ENCODE peak calls at places on chromosome 3, in five cellular contexts. B is endodermal cell; U is EL; C is stimulated activated CD8-positive, alpha-beta memory T cell treated with anti-CD3 and anti-CD28 coated beads, Interleukin-7, amount 100 ng/mL, for 24 hours; H is Ammon's horn. F is an unnamed sample.

GRCh38 chr3:145704020-145704419 is 457.0 kb downstream of the PLOD2 start:
- DNase-seq in B (no peak), U (peak), C (no peak), H (no peak), F (peak)

GRCh38 chr3:143771258-143771657 is 77.0 kb downstream of the SLC9A9 start:
- DNase-seq in B (no peak), U (no peak), C (no peak), H (no peak), F (no peak)

GRCh38 chr3:66418432-66419052 is 82.3 kb downstream of the LRIG1 start:
- DNase-seq in B (no peak), U (no peak), C (no peak), H (peak), F (peak)

GRCh38 chr3:43286115-43286885 is at the start of gene SNRK:
- DNase-seq in B (peak), U (peak), C (peak), H (peak), F (peak)

GRCh38 chr3:11349466-11349865 is 77.3 kb downstream of the ATG7 start:
- DNase-seq in B (no peak), U (peak), C (no peak), H (no peak), F (no peak)

GRCh38 chr3:141878812-141879211 is 2.4 kb downstream of the ATP1B3 start:
- DNase-seq in B (no peak), U (peak), C (no peak), H (no peak), F (no peak)

GRCh38 chr3:114363554-114364202 is 69.8 kb downstream of the TIGIT start:
- DNase-seq in B (no peak), U (peak), C (no peak), H (peak), F (no peak)

GRCh38 chr3:135491478-135491877 is 474.1 kb upstream of the PPP2R3A start:
- DNase-seq in B (peak), U (no peak), C (no peak), H (no peak), F (peak)

GRCh38 chr3:134655706-134656105 is 4.9 kb upstream of the KY start:
- DNase-seq in B (peak), U (no peak), C (no peak), H (no peak), F (no peak)

GRCh38 chr3:105233056-105233455 is 133.7 kb upstream of the ALCAM start:
- DNase-seq in B (no peak), U (peak), C (no peak), H (no peak), F (no peak)